ENCODE peak calls at places on chromosomes 12 and 14, in eight cellular contexts. O is PC-9, Y is tibial nerve, V is fibroblast of mammary gland, X is astrocyte of the spinal cord, S is HFF-Myc, P is progenitor cell of endocrine pancreas, F is AG04450. J is an unnamed sample.

GRCh38 chr14:105475916-105476845 is 1.6 kb downstream of the CRIP2 start:
- DNase-seq in O (no peak), Y (no peak), V (peak; percentile 19), X (peak; percentile 31), S (no peak), P (no peak), F (no peak), J (no peak)

GRCh38 chr12:92928962-92929915 is at the start of gene EEA1:
- DNase-seq in O (peak; percentile 95), Y (peak; percentile 92), V (peak; percentile 91), X (peak; percentile 96), S (peak; percentile 83), P (peak; percentile 91), F (peak; percentile 80), J (peak; percentile 94)

GRCh38 chr12:112294793-112295192 is 87.4 kb downstream of the HECTD4 start:
- DNase-seq in O (no peak), Y (peak; percentile 13), V (peak; percentile 34), X (peak; percentile 15), S (no peak), P (no peak), F (no peak), J (no peak)

GRCh38 chr14:71856199-71856919 is 75.9 kb upstream of the RGS6 start:
- DNase-seq in O (no peak), Y (no peak), V (no peak), X (no peak), S (no peak), P (no peak), F (no peak), J (no peak)

GRCh38 chr12:111598637-111599458 is at the start of gene ATXN2:
- DNase-seq in O (no peak), Y (peak; percentile 47), V (no peak), X (no peak), S (no peak), P (peak; percentile 41), F (no peak), J (peak; percentile 76)

GRCh38 chr12:7162691-7163114 is 26.8 kb upstream of the PEX5 start:
- DNase-seq in O (peak; percentile 69), Y (no peak), V (no peak), X (no peak), S (no peak), P (peak; percentile 57), F (no peak), J (no peak)

GRCh38 chr12:6541371-6542165 is 7.3 kb downstream of the GAPDH start:
- DNase-seq in O (no peak), Y (no peak), V (no peak), X (no peak), S (no peak), P (no peak), F (no peak), J (no peak)

GRCh38 chr14:70808023-70808401 is 1.3 kb downstream of the MAP3K9 start:
- DNase-seq in O (peak; percentile 67), Y (no peak), V (no peak), X (no peak), S (no peak), P (no peak), F (no peak), J (no peak)

GRCh38 chr12:113054948-113055486 is 1.5 kb upstream of the DTX1 start:
- DNase-seq in O (no peak), Y (no peak), V (no peak), X (no peak), S (no peak), P (no peak), F (no peak), J (no peak)

GRCh38 chr12:108352591-108352990 is 13.5 kb upstream of the CMKLR1 start:
- DNase-seq in O (no peak), Y (no peak), V (no peak), X (no peak), S (no peak), P (no peak), F (no peak), J (no peak)

GRCh38 chr14:74579447-74580274 is 32.4 kb downstream of the LTBP2 start:
- DNase-seq in O (peak; percentile 84), Y (no peak), V (peak; percentile 93), X (peak; percentile 90), S (no peak), P (no peak), F (peak; percentile 69), J (no peak)

GRCh38 chr12:31585271-31585670 is 5.7 kb downstream of the DENND5B start:
- DNase-seq in O (no peak), Y (no peak), V (peak; percentile 8), X (peak; percentile 65), S (no peak), P (no peak), F (no peak), J (no peak)

GRCh38 chr12:12551115-12551514 is 11.5 kb downstream of the DUSP16 start:
- DNase-seq in O (no peak), Y (no peak), V (no peak), X (no peak), S (no peak), P (no peak), F (no peak), J (no peak)

GRCh38 chr12:104230304-104230703 is 14.7 kb downstream of the TXNRD1 start:
- DNase-seq in O (no peak), Y (no peak), V (no peak), X (no peak), S (no peak), P (no peak), F (no peak), J (no peak)
- TF ChIP-seq CTCF in O (no peak), Y (no peak), V (no peak), X (no peak), S (no peak), P (peak; percentile 30), F (no peak), J (peak; percentile 50)

DNA sequence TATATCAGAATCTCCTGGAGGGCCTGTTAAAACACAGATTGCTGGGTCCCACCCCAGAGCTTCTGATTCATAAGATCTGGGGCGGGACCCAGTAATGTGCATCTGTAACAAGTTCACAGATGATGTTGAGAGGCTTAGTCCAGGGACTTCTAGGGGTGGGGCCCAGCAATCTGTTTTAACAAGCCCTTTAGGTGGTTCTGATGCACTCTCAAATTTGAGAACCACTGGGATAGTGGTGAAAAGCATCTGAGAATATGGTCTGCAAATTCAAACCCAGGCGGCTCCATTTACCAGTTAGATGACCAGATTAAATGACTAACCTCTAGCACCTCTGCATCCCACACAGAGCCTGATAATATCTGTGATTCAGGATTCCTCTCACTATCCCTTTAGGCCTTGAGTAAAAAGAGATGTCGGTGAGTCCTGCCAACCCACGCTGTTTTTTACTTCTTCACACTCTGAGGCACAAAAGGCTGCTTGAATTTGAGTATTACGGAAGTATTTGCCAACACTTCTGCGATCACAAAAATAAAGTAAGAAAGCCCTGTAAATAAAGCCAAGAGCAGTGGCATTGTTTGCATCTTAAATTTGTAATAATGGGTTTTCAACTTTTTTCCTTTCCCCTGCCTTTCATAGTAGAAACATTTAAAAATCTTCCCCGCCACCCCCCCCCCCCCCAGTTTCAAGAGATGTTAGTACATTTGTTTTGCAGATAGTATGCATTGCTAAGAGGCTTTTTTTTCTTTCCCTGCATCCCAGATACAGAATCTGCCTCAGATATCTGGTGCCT is 1.8 kb upstream of the FRS2 start:
- DNase-seq in O (no peak), Y (no peak), V (peak; percentile 47), X (no peak), S (peak; percentile 4), P (no peak), F (no peak), J (no peak)
- TF ChIP-seq CTCF in O (no peak), Y (no peak), V (no peak), X (no peak), S (no peak), P (no peak), F (no peak), J (no peak)

GRCh38 chr12:18139989-18140596 is 50.1 kb upstream of the RERGL start:
- DNase-seq in O (no peak), Y (no peak), V (peak; percentile 48), X (peak; percentile 67), S (no peak), P (no peak), F (no peak), J (no peak)
- TF ChIP-seq CTCF in O (peak; percentile 75), Y (peak; percentile 58), V (peak; percentile 57), X (peak; percentile 57), S (no peak), P (peak; percentile 96), F (peak; percentile 56), J (peak; percentile 62)

GRCh38 chr12:124680863-124681778 is 113.7 kb upstream of the NCOR2 start:
- DNase-seq in O (peak; percentile 72), Y (peak; percentile 82), V (peak; percentile 92), X (peak; percentile 75), S (peak; percentile 83), P (no peak), F (no peak), J (no peak)
- TF ChIP-seq CTCF in O (peak; percentile 38), Y (peak; percentile 12), V (peak; percentile 33), X (peak; percentile 19), S (peak; percentile 33), P (no peak), F (peak; percentile 3), J (no peak)

GRCh38 chr12:120647375-120647755 is 6.9 kb downstream of the CABP1 start:
- DNase-seq in O (no peak), Y (no peak), V (no peak), X (no peak), S (no peak), P (no peak), F (no peak), J (no peak)

GRCh38 chr12:120652671-120653435 is 12.4 kb downstream of the CABP1 start:
- DNase-seq in O (no peak), Y (no peak), V (no peak), X (no peak), S (no peak), P (no peak), F (no peak), J (no peak)

GRCh38 chr12:120651821-120652220 is 11.4 kb downstream of the CABP1 start:
- DNase-seq in O (no peak), Y (no peak), V (peak; percentile 58), X (no peak), S (no peak), P (no peak), F (no peak), J (no peak)

GRCh38 chr12:120650249-120650690 is 9.8 kb downstream of the CABP1 start:
- DNase-seq in O (no peak), Y (no peak), V (no peak), X (no peak), S (no peak), P (no peak), F (no peak), J (no peak)

GRCh38 chr12:120649442-120650248 is 9.2 kb downstream of the CABP1 start:
- DNase-seq in O (no peak), Y (no peak), V (no peak), X (no peak), S (no peak), P (no peak), F (no peak), J (no peak)
- TF ChIP-seq CTCF in O (peak; percentile 49), Y (no peak), V (no peak), X (no peak), S (peak; percentile 0), P (peak; percentile 5), F (no peak), J (no peak)

GRCh38 chr12:33609910-33610309 is 170.3 kb upstream of the SYT10 start:
- DNase-seq in O (no peak), Y (no peak), V (no peak), X (no peak), S (no peak), P (no peak), F (no peak), J (no peak)

GRCh38 chr12:33605776-33606175 is 166.2 kb upstream of the SYT10 start:
- DNase-seq in O (no peak), Y (no peak), V (peak; percentile 2), X (no peak), S (no peak), P (no peak), F (no peak), J (no peak)
- TF ChIP-seq CTCF in O (peak; percentile 56), Y (no peak), V (peak; percentile 10), X (peak; percentile 6), S (no peak), P (peak; percentile 60), F (no peak), J (no peak)

J was measured in mesothelial cell of epicardium.